ENCODE peak calls at places on chromosomes 1 and 21, in nine cellular contexts. R, E, D, O, J, I, F, L and U are unnamed samples.

GRCh38 chr21:36034211-36034913 is 26.0 kb downstream of the SETD4 start:
- ATAC-seq in R (no peak), E (no peak), D (no peak), O (no peak), J (no peak), I (no peak), F (no peak), L (no peak), U (no peak)

GRCh38 chr1:246577720-246578106 is 11.5 kb downstream of the CNST start:
- ATAC-seq in R (no peak), E (no peak), D (no peak), O (no peak), J (peak), I (no peak), F (no peak), L (no peak), U (no peak)

GRCh38 chr1:183218981-183219621 is 33.0 kb downstream of the LAMC2 start:
- ATAC-seq in R (peak), E (peak), D (peak), O (no peak), J (no peak), I (no peak), F (peak), L (peak), U (peak)

GRCh38 chr1:156600733-156601121 is 552 bp downstream of the GPATCH4 start:
- ATAC-seq in R (peak), E (no peak), D (peak), O (peak), J (peak), I (peak), F (peak), L (no peak), U (no peak)

GRCh38 chr1:174989540-174990181 is 10.1 kb upstream of the CACYBP start:
- ATAC-seq in R (peak), E (no peak), D (no peak), O (no peak), J (no peak), I (no peak), F (no peak), L (peak), U (no peak)

GRCh38 chr1:77889671-77890070 is 1.2 kb downstream of the NEXN start:
- ATAC-seq in R (no peak), E (peak), D (no peak), O (no peak), J (no peak), I (peak), F (peak), L (peak), U (peak)

GRCh38 chr21:39625211-39625895 is 12.6 kb downstream of the B3GALT5 start:
- ATAC-seq in R (no peak), E (no peak), D (peak), O (no peak), J (no peak), I (no peak), F (no peak), L (no peak), U (no peak)

GRCh38 chr1:112402682-112403643 is 6.9 kb downstream of the CTTNBP2NL start:
- ATAC-seq in R (no peak), E (no peak), D (no peak), O (no peak), J (no peak), I (peak), F (no peak), L (no peak), U (no peak)

GRCh38 chr1:200628223-200628868 is 7.8 kb upstream of the KIF14 start:
- ATAC-seq in R (peak), E (peak), D (peak), O (no peak), J (peak), I (no peak), F (no peak), L (peak), U (peak)

GRCh38 chr1:230112131-230112701 is 45.2 kb downstream of the GALNT2 start:
- ATAC-seq in R (no peak), E (peak), D (peak), O (no peak), J (peak), I (peak), F (no peak), L (peak), U (peak)

GRCh38 chr1:54567961-54568360 is 19.9 kb downstream of the ACOT11 start:
- ATAC-seq in R (no peak), E (peak), D (no peak), O (no peak), J (no peak), I (peak), F (peak), L (peak), U (no peak)

GRCh38 chr1:202304370-202304769 is 37.4 kb downstream of the UBE2T start:
- ATAC-seq in R (no peak), E (no peak), D (no peak), O (peak), J (no peak), I (no peak), F (peak), L (peak), U (no peak)

GRCh38 chr1:111236806-111237205 is 9.3 kb downstream of the CHI3L2 start:
- ATAC-seq in R (no peak), E (no peak), D (no peak), O (no peak), J (no peak), I (no peak), F (no peak), L (no peak), U (no peak)

GRCh38 chr1:201452881-201453280 is 16.1 kb downstream of the PHLDA3 start:
- ATAC-seq in R (no peak), E (no peak), D (no peak), O (no peak), J (no peak), I (no peak), F (no peak), L (no peak), U (no peak)